ENCODE peak calls at places on chromosomes 13 and 19, in six cellular contexts. One of them, this sample, is unnamed.

GRCh38 chr19:4523306-4524110 is 5.2 kb upstream of the PLIN4 start:
- DNase-seq in upper lobe of left lung: peak
- DNase-seq in transverse colon: peak
- DNase-seq in prostate gland: no peak
- DNase-seq in SK-N-SH: peak
- DNase-seq in HCT116: peak
- DNase-seq in this sample: no peak

GRCh38 chr13:51844862-51845573 is at the start of gene TMEM272:
- DNase-seq in transverse colon: peak
- DNase-seq in prostate gland: no peak
- DNase-seq in upper lobe of left lung: peak
- DNase-seq in SK-N-SH: peak
- DNase-seq in HCT116: peak
- DNase-seq in this sample: no peak

GRCh38 chr13:35917252-35917941 is 213.8 kb downstream of the DCLK1 start:
- DNase-seq in SK-N-SH: no peak
- DNase-seq in HCT116: no peak
- DNase-seq in upper lobe of left lung: no peak
- DNase-seq in prostate gland: no peak
- DNase-seq in transverse colon: no peak
- DNase-seq in this sample: no peak

GRCh38 chr13:65562305-65562704 is 1667.8 kb downstream of the PCDH9 start:
- DNase-seq in SK-N-SH: no peak
- DNase-seq in HCT116: no peak
- DNase-seq in upper lobe of left lung: no peak
- DNase-seq in prostate gland: no peak
- DNase-seq in transverse colon: no peak
- DNase-seq in this sample: no peak

GRCh38 chr13:24911135-24911524 is 147.2 kb downstream of the RNF17 start:
- DNase-seq in prostate gland: no peak
- DNase-seq in SK-N-SH: no peak
- DNase-seq in HCT116: no peak
- DNase-seq in transverse colon: no peak
- DNase-seq in upper lobe of left lung: no peak
- DNase-seq in this sample: no peak

GRCh38 chr19:29881386-29881785 is 60.7 kb upstream of the URI1 start:
- DNase-seq in upper lobe of left lung: no peak
- DNase-seq in HCT116: no peak
- DNase-seq in transverse colon: no peak
- DNase-seq in prostate gland: no peak
- DNase-seq in SK-N-SH: no peak
- DNase-seq in this sample: peak

GRCh38 chr19:51777570-51778460 is 16.8 kb downstream of the FPR2 start:
- DNase-seq in upper lobe of left lung: no peak
- DNase-seq in prostate gland: peak
- DNase-seq in HCT116: peak
- DNase-seq in transverse colon: peak
- DNase-seq in SK-N-SH: peak
- DNase-seq in this sample: no peak

GRCh38 chr19:38701455-38702063 is 42.7 kb downstream of the CAPN12 start:
- DNase-seq in upper lobe of left lung: no peak
- DNase-seq in HCT116: no peak
- DNase-seq in SK-N-SH: no peak
- DNase-seq in prostate gland: no peak
- DNase-seq in transverse colon: peak
- DNase-seq in this sample: no peak

GRCh38 chr13:20125129-20125782 is 35.6 kb downstream of the GJA3 start:
- DNase-seq in transverse colon: no peak
- DNase-seq in prostate gland: no peak
- DNase-seq in SK-N-SH: no peak
- DNase-seq in upper lobe of left lung: no peak
- DNase-seq in HCT116: no peak
- DNase-seq in this sample: no peak

GRCh38 chr13:26571518-26571917 is 14.0 kb downstream of the WASF3 start:
- DNase-seq in upper lobe of left lung: no peak
- DNase-seq in prostate gland: no peak
- DNase-seq in HCT116: no peak
- DNase-seq in transverse colon: no peak
- DNase-seq in SK-N-SH: no peak
- DNase-seq in this sample: no peak

GRCh38 chr19:47495478-47496372 is 11.7 kb upstream of the KPTN start:
- DNase-seq in prostate gland: no peak
- DNase-seq in SK-N-SH: no peak
- DNase-seq in transverse colon: no peak
- DNase-seq in HCT116: no peak
- DNase-seq in upper lobe of left lung: no peak
- DNase-seq in this sample: no peak

GRCh38 chr19:47494211-47494547 is 10.2 kb upstream of the KPTN start:
- DNase-seq in SK-N-SH: peak
- DNase-seq in HCT116: no peak
- DNase-seq in upper lobe of left lung: no peak
- DNase-seq in prostate gland: no peak
- DNase-seq in transverse colon: no peak
- DNase-seq in this sample: no peak

GRCh38 chr19:47493378-47494210 is 9.6 kb upstream of the KPTN start:
- DNase-seq in transverse colon: no peak
- DNase-seq in prostate gland: no peak
- DNase-seq in HCT116: no peak
- DNase-seq in SK-N-SH: no peak
- DNase-seq in upper lobe of left lung: no peak
- DNase-seq in this sample: no peak

GRCh38 chr19:47492571-47493377 is 8.8 kb upstream of the KPTN start:
- DNase-seq in transverse colon: no peak
- DNase-seq in SK-N-SH: no peak
- DNase-seq in HCT116: no peak
- DNase-seq in prostate gland: no peak
- DNase-seq in upper lobe of left lung: no peak
- DNase-seq in this sample: no peak

GRCh38 chr19:47494729-47495128 is 10.7 kb upstream of the KPTN start:
- DNase-seq in HCT116: no peak
- DNase-seq in transverse colon: no peak
- DNase-seq in upper lobe of left lung: no peak
- DNase-seq in SK-N-SH: peak
- DNase-seq in prostate gland: no peak
- DNase-seq in this sample: no peak
- TF ChIP-seq POLR2AphosphoS5 in HCT116: no peak
- TF ChIP-seq POLR2AphosphoS5 in transverse colon: no peak
- TF ChIP-seq POLR2AphosphoS5 in upper lobe of left lung: no peak
- TF ChIP-seq POLR2AphosphoS5 in SK-N-SH: no peak
- TF ChIP-seq POLR2AphosphoS5 in prostate gland: no peak
- TF ChIP-seq POLR2AphosphoS5 in this sample: no peak

GRCh38 chr13:80052286-80052685 is 288.6 kb downstream of the SPRY2 start:
- DNase-seq in transverse colon: no peak
- DNase-seq in upper lobe of left lung: no peak
- DNase-seq in prostate gland: no peak
- DNase-seq in HCT116: no peak
- DNase-seq in SK-N-SH: no peak
- DNase-seq in this sample: no peak

GRCh38 chr13:80048030-80048429 is 292.9 kb downstream of the SPRY2 start:
- DNase-seq in HCT116: no peak
- DNase-seq in transverse colon: no peak
- DNase-seq in SK-N-SH: no peak
- DNase-seq in prostate gland: no peak
- DNase-seq in upper lobe of left lung: no peak
- DNase-seq in this sample: no peak

GRCh38 chr13:80050252-80050651 is 290.7 kb downstream of the SPRY2 start:
- DNase-seq in prostate gland: no peak
- DNase-seq in transverse colon: no peak
- DNase-seq in upper lobe of left lung: no peak
- DNase-seq in HCT116: no peak
- DNase-seq in SK-N-SH: no peak
- DNase-seq in this sample: no peak

GRCh38 chr13:80047406-80047805 is 293.5 kb downstream of the SPRY2 start:
- DNase-seq in SK-N-SH: no peak
- DNase-seq in prostate gland: peak
- DNase-seq in transverse colon: no peak
- DNase-seq in HCT116: no peak
- DNase-seq in upper lobe of left lung: no peak
- DNase-seq in this sample: no peak

DNA sequence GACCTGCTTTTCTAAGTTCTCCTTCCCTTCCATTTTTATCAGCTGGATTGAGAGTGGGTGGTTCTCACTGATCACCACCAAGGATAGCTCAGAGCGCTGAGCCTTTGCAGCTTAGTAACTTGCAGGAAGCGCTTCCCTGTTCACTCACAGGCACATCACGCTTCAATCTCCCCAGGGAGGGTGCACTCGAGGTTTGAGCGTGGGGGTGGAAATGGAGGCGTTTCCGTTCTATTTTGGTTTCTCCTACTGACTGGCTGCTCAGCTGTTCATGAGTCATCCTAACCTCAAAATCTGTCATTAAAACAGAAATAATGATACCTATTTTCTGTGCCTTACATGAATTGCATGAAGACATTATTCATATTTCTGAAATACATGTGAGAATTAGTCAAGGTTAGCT is 292.1 kb downstream of the SPRY2 start:
- DNase-seq in prostate gland: no peak
- DNase-seq in HCT116: peak
- DNase-seq in upper lobe of left lung: no peak
- DNase-seq in transverse colon: peak
- DNase-seq in SK-N-SH: no peak
- DNase-seq in this sample: no peak
- TF ChIP-seq POLR2AphosphoS5 in prostate gland: peak
- TF ChIP-seq POLR2AphosphoS5 in HCT116: no peak
- TF ChIP-seq POLR2AphosphoS5 in upper lobe of left lung: peak
- TF ChIP-seq POLR2AphosphoS5 in transverse colon: peak
- TF ChIP-seq POLR2AphosphoS5 in SK-N-SH: peak
- TF ChIP-seq POLR2AphosphoS5 in this sample: peak

DNA sequence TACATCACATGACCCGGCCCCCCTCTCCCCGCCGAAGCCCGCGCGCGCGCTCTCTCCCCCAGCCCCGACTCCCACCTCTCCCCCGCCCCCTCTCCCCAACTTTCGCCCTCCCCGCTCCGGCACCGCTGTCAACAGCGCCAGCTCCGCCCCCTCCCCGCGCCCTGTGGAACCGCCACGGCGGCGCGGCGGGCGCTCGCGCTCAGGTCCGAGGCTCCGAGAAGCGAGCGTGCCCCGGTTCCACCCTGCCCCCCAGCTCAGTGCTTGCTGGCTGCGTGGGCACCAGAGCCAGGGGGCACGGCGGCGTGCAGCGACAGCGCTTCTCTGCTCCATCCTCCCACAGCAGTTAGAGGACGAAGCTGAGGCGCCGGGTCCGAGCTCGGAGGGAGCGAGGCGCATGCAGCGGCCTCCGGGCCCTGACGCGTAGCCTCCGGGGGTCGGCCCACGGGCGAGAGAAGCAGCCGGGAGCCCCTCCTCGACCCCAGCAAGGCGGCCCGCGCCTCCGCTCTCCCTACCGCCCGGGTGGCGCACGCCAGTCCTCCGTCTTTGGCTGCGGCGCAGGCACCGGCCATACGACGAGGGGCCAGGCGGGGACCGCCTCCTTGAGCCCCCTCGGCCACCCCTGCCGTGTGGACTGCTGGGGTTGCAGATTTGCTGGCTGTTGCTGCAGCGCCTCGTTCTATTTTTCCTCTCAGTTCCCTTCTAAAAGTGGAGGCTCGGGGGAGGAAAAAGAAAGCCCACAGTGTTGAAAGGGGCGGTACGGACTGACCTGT is 109.5 kb downstream of the KCNRG start:
- DNase-seq in transverse colon: peak
- DNase-seq in SK-N-SH: peak
- DNase-seq in prostate gland: peak
- DNase-seq in HCT116: no peak
- DNase-seq in upper lobe of left lung: peak
- DNase-seq in this sample: no peak
- TF ChIP-seq POLR2AphosphoS5 in transverse colon: peak
- TF ChIP-seq POLR2AphosphoS5 in SK-N-SH: no peak
- TF ChIP-seq POLR2AphosphoS5 in prostate gland: no peak
- TF ChIP-seq POLR2AphosphoS5 in HCT116: peak
- TF ChIP-seq POLR2AphosphoS5 in upper lobe of left lung: peak
- TF ChIP-seq POLR2AphosphoS5 in this sample: no peak

GRCh38 chr19:41310031-41310831 is at the start of gene CCDC97:
- DNase-seq in upper lobe of left lung: peak
- DNase-seq in transverse colon: peak
- DNase-seq in prostate gland: peak
- DNase-seq in SK-N-SH: peak
- DNase-seq in HCT116: peak
- DNase-seq in this sample: peak
- TF ChIP-seq POLR2AphosphoS5 in upper lobe of left lung: peak
- TF ChIP-seq POLR2AphosphoS5 in transverse colon: peak
- TF ChIP-seq POLR2AphosphoS5 in prostate gland: peak
- TF ChIP-seq POLR2AphosphoS5 in SK-N-SH: peak
- TF ChIP-seq POLR2AphosphoS5 in HCT116: peak
- TF ChIP-seq POLR2AphosphoS5 in this sample: peak

GRCh38 chr19:11192957-11193939 is 4.1 kb downstream of the KANK2 start:
- DNase-seq in transverse colon: no peak
- DNase-seq in HCT116: no peak
- DNase-seq in prostate gland: no peak
- DNase-seq in upper lobe of left lung: peak
- DNase-seq in SK-N-SH: no peak
- DNase-seq in this sample: no peak

GRCh38 chr19:11191934-11192333 is 5.4 kb downstream of the KANK2 start:
- DNase-seq in transverse colon: no peak
- DNase-seq in HCT116: no peak
- DNase-seq in SK-N-SH: no peak
- DNase-seq in upper lobe of left lung: no peak
- DNase-seq in prostate gland: no peak
- DNase-seq in this sample: no peak

GRCh38 chr19:11190501-11190900 is 6.8 kb downstream of the KANK2 start:
- DNase-seq in HCT116: no peak
- DNase-seq in SK-N-SH: no peak
- DNase-seq in prostate gland: no peak
- DNase-seq in transverse colon: no peak
- DNase-seq in upper lobe of left lung: no peak
- DNase-seq in this sample: no peak

GRCh38 chr19:11194173-11194572 is 3.2 kb downstream of the KANK2 start:
- DNase-seq in upper lobe of left lung: no peak
- DNase-seq in prostate gland: no peak
- DNase-seq in HCT116: no peak
- DNase-seq in transverse colon: no peak
- DNase-seq in SK-N-SH: no peak
- DNase-seq in this sample: no peak

DNA sequence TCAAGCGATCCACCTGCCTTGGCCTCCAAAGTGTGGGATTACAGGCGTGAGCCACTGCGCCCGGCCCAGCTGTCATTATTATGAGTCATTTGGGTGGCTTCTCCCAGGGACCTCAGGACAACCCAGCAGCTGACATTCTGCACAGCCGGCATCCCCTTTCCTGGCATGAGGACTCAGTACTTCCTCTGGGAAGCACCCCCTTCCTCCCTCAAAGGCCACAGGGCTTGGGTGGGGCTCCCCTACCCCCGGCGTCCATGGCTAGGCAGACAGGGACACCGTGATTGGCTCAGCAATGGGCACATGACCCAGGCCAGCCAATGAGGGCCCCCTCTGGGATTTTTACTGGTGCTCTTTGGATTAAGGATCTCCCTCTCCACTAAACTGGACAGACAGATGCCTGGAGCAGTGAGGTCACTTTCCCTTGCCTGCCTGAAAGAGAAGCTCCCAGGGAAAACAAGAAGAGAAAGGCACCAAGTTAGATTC is 6.0 kb downstream of the KANK2 start:
- DNase-seq in transverse colon: peak
- DNase-seq in upper lobe of left lung: no peak
- DNase-seq in prostate gland: no peak
- DNase-seq in HCT116: no peak
- DNase-seq in SK-N-SH: peak
- DNase-seq in this sample: no peak
- TF ChIP-seq POLR2AphosphoS5 in transverse colon: no peak
- TF ChIP-seq POLR2AphosphoS5 in upper lobe of left lung: peak
- TF ChIP-seq POLR2AphosphoS5 in prostate gland: no peak
- TF ChIP-seq POLR2AphosphoS5 in HCT116: no peak
- TF ChIP-seq POLR2AphosphoS5 in SK-N-SH: no peak
- TF ChIP-seq POLR2AphosphoS5 in this sample: peak

GRCh38 chr13:43785681-43786471 is 896 bp downstream of the ENOX1 start:
- DNase-seq in upper lobe of left lung: peak
- DNase-seq in transverse colon: peak
- DNase-seq in SK-N-SH: peak
- DNase-seq in HCT116: no peak
- DNase-seq in prostate gland: peak
- DNase-seq in this sample: peak
- TF ChIP-seq POLR2AphosphoS5 in upper lobe of left lung: no peak
- TF ChIP-seq POLR2AphosphoS5 in transverse colon: no peak
- TF ChIP-seq POLR2AphosphoS5 in SK-N-SH: no peak
- TF ChIP-seq POLR2AphosphoS5 in HCT116: no peak
- TF ChIP-seq POLR2AphosphoS5 in prostate gland: peak
- TF ChIP-seq POLR2AphosphoS5 in this sample: no peak